ENCODE peak calls at places on chromosomes 11 and 22, in nine cellular contexts. Z is CD8-positive, alpha-beta T cell; O is A549; Y is right cardiac atrium; C is stomach; U is cardiac muscle cell; D is thoracic aorta; J is aorta; A is PC-3. T is an unnamed sample. For H3K9me3 and H3K4me1, the result is how much of the 10 kb centered on the place peaks cover.

GRCh38 chr11:109929308-109929707 is 163.9 kb upstream of the ZC3H12C start:
- DNase-seq in Z (no peak), O (no peak), Y (no peak), C (no peak), U (no peak), D (no peak), J (no peak), A (no peak), T (no peak)

GRCh38 chr11:72792437-72793021 is 1.3 kb downstream of the STARD10 start:
- DNase-seq in Z (no peak), O (no peak), Y (no peak), C (no peak), U (no peak), D (no peak), J (no peak), A (no peak), T (no peak)

GRCh38 chr11:18264035-18264434 is 2.0 kb upstream of the SAA1 start:
- DNase-seq in Z (no peak), O (no peak), Y (no peak), C (no peak), U (no peak), D (no peak), J (no peak), A (no peak), T (no peak)

GRCh38 chr11:102446606-102447005 is 6.0 kb downstream of the TMEM123 start:
- DNase-seq in Z (no peak), O (peak), Y (no peak), C (no peak), U (no peak), D (no peak), J (no peak), A (peak), T (no peak)

GRCh38 chr11:123404626-123405025 is 25.4 kb upstream of the GRAMD1B start:
- DNase-seq in Z (no peak), O (no peak), Y (no peak), C (no peak), U (peak), D (no peak), J (no peak), A (no peak), T (no peak)

GRCh38 chr11:98307827-98308491 is 712.8 kb upstream of the CNTN5 start:
- DNase-seq in Z (no peak), O (no peak), Y (no peak), C (no peak), U (peak), D (no peak), J (no peak), A (no peak), T (no peak)

GRCh38 chr11:126328938-126329643 is 25.2 kb downstream of the DCPS start:
- DNase-seq in Z (no peak), O (no peak), Y (no peak), C (no peak), U (no peak), D (no peak), J (peak), A (no peak), T (no peak)

GRCh38 chr11:134034496-134035381 is 34.1 kb upstream of the JAM3 start:
- DNase-seq in Z (peak), O (no peak), Y (no peak), C (peak), U (no peak), D (no peak), J (no peak), A (peak), T (no peak)

GRCh38 chr11:116851631-116852030 is 14.2 kb upstream of the APOA1 start:
- DNase-seq in Z (peak), O (no peak), Y (no peak), C (no peak), U (no peak), D (no peak), J (no peak), A (no peak), T (no peak)

GRCh38 chr22:46963672-46964545 is 201.5 kb downstream of the TBC1D22A start:
- DNase-seq in Z (no peak), O (no peak), Y (no peak), C (peak), U (no peak), D (no peak), J (no peak), A (no peak), T (no peak)

GRCh38 chr22:26852176-26852575 is 194.8 kb downstream of the MIAT start:
- DNase-seq in Z (no peak), O (no peak), Y (no peak), C (no peak), U (peak), D (no peak), J (no peak), A (no peak), T (peak)

GRCh38 chr11:44315947-44316387 is 6.0 kb upstream of the ALX4 start:
- DNase-seq in Z (no peak), O (peak), Y (peak), C (no peak), U (peak), D (no peak), J (no peak), A (no peak), T (no peak)

GRCh38 chr22:33472462-33473344 is 414.5 kb upstream of the SYN3 start:
- DNase-seq in Z (no peak), O (no peak), Y (no peak), C (no peak), U (no peak), D (no peak), J (no peak), A (no peak), T (no peak)

GRCh38 chr11:85483861-85484260 is 143.3 kb downstream of the DLG2 start:
- DNase-seq in Z (no peak), O (no peak), Y (no peak), C (no peak), U (no peak), D (no peak), J (no peak), A (no peak), T (no peak)

GRCh38 chr11:130403301-130403804 is 25.1 kb downstream of the ADAMTS8 start:
- DNase-seq in Z (no peak), O (no peak), Y (peak), C (no peak), U (no peak), D (peak), J (peak), A (peak), T (no peak)

GRCh38 chr11:12716816-12717215 is 42.6 kb downstream of the TEAD1 start:
- DNase-seq in Z (no peak), O (no peak), Y (no peak), C (no peak), U (no peak), D (no peak), J (no peak), A (no peak), T (no peak)

GRCh38 chr11:59776210-59777066 is 21.3 kb downstream of the STX3 start:
- DNase-seq in Z (no peak), O (peak), Y (no peak), C (no peak), U (no peak), D (no peak), J (no peak), A (peak), T (no peak)

GRCh38 chr11:86370171-86370570 is 4.5 kb upstream of the CCDC81 start:
- DNase-seq in Z (no peak), O (no peak), Y (no peak), C (no peak), U (no peak), D (no peak), J (no peak), A (no peak), T (no peak)

GRCh38 chr11:102109896-102110760 is at the start of gene YAP1:
- DNase-seq in Z (peak), O (peak), Y (peak), C (peak), U (peak), D (peak), J (peak), A (peak), T (peak)

GRCh38 chr22:20106849-20107237 is 9.1 kb upstream of the RANBP1 start:
- DNase-seq in Z (no peak), O (no peak), Y (peak), C (no peak), U (no peak), D (no peak), J (peak), A (no peak), T (no peak)

GRCh38 chr11:18986744-18987143 is 47.5 kb upstream of the MRGPRX1 start:
- DNase-seq in Z (no peak), O (no peak), Y (no peak), C (no peak), U (no peak), D (no peak), J (no peak), A (peak), T (no peak)

GRCh38 chr11:64181506-64182411 is 4.2 kb upstream of the STIP1 start:
- DNase-seq in Z (peak), O (peak), Y (peak), C (peak), U (peak), D (peak), J (peak), A (peak), T (peak)

DNA sequence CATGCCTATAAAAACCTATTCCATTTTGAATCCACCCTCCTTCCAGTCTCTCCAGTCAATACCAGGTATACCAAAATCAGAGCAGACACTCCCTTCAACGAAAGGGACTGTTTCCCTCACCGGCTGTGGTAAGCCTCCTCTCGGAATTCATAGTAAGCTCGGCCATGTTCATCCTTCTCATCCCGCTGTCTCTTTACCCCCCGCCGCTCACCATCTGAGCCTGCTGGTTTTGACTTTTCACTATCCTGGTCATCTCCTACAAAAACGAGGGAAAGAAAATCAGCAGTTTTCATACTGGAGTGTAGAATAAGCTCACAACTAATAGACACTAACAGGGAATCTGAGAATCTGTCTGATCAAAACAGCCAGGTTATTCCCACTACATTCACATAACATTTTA is 3.1 kb downstream of the HNRNPUL2 start:
- DNase-seq in Z (no peak), O (no peak), Y (no peak), C (no peak), U (no peak), D (no peak), J (no peak), A (no peak), T (no peak)
- H3K4me3 ChIP-seq in Z (no peak), O (peak), Y (peak), C (peak), U (no peak), D (peak), J (no peak), A (peak), T (peak)

GRCh38 chr22:49531533-49531895 is 296.2 kb downstream of the BRD1 start:
- DNase-seq in Z (no peak), O (no peak), Y (no peak), C (no peak), U (no peak), D (no peak), J (no peak), A (no peak), T (no peak)

GRCh38 chr22:49533886-49534285 is 293.8 kb downstream of the BRD1 start:
- DNase-seq in Z (no peak), O (no peak), Y (no peak), C (no peak), U (no peak), D (no peak), J (no peak), A (no peak), T (no peak)

GRCh38 chr22:49532831-49533802 is 294.6 kb downstream of the BRD1 start:
- DNase-seq in Z (no peak), O (no peak), Y (no peak), C (no peak), U (no peak), D (no peak), J (no peak), A (no peak), T (no peak)

GRCh38 chr22:49528420-49528720 is 299.3 kb downstream of the BRD1 start:
- DNase-seq in Z (no peak), O (no peak), Y (no peak), C (no peak), U (no peak), D (no peak), J (no peak), A (no peak), T (no peak)

DNA sequence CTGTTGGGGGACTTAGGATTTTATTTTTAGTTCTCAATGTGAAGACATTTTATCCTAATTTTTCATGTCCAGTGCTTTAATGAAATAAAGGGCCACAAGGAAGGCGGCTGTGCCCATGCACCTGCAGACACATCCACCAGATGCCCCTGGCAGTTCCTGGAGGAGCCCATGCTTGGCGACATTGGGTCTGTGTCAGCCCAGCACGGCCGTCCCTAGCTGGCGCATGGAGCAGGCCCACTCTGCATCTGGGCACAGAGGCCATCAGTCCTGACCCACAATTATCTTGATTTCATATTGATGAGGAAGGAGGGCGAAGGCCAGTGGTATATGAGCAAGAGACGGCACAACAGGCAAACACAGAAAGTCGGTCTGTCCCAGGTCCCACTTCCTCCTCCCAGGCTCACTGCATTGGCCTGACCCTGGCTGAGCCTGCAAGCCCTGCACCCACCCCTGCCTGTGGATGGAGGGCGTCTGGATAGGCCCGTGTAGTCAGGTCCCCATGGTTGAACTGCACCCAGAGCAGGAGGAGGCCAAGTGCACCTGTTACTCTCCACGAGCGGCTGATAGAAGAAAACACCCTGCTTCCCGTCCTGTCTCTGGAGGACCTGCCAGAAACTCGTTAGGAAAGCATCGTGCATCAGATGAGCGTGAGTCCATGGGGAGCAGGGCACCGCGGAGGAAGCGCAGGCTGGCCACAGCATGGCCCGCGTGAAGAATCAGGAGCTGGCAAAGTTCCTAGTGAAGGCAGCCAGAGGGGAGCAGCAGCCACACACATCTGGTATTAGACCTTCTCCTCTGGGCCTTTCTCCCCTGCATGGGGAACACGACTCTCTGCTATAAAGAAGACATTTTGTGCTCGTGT is 296.8 kb downstream of the BRD1 start:
- DNase-seq in Z (no peak), O (no peak), Y (no peak), C (no peak), U (no peak), D (no peak), J (no peak), A (no peak), T (no peak)
- H3K9me3 ChIP-seq in Z (under half), O (under half), Y (under half), C (under half), U (under half), D (under half), J (under half), A (under half), T (under half)

GRCh38 chr11:96318850-96319249 is 24.1 kb downstream of the MAML2 start:
- DNase-seq in Z (no peak), O (no peak), Y (no peak), C (no peak), U (no peak), D (no peak), J (no peak), A (no peak), T (no peak)
- H3K4me1 ChIP-seq in Z (half or more), O (under half), Y (under half), C (under half), U (under half), D (under half), J (under half), A (under half), T (under half)

DNA sequence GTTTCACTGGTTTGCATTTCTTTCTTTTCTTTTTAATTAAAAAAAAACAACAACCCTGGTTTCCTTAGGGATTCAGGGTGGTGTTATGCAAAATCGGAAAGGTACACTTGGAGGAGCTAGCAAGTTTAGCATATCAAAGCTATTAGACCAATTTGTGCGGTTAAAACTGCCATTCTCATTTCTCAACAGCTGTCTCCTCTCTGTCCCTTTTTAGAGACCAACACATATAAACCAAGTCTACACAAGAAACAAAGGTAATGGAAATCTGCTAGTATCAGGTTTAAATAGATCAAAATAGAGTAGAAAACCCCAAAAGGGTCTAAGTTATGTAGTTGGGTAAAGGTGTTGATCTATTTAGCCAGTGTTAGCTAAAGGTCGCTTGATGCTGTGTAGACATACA is 1.7 kb upstream of the SESN3 start:
- DNase-seq in Z (no peak), O (no peak), Y (no peak), C (no peak), U (no peak), D (no peak), J (no peak), A (no peak), T (no peak)
- H3K4me3 ChIP-seq in Z (peak), O (no peak), Y (peak), C (peak), U (peak), D (peak), J (peak), A (no peak), T (peak)

GRCh38 chr22:48091060-48091650 is 1328.7 kb downstream of the TBC1D22A start:
- DNase-seq in Z (no peak), O (no peak), Y (no peak), C (no peak), U (no peak), D (no peak), J (no peak), A (no peak), T (no peak)

GRCh38 chr22:48089601-48090331 is 1327.3 kb downstream of the TBC1D22A start:
- DNase-seq in Z (no peak), O (no peak), Y (peak), C (no peak), U (no peak), D (no peak), J (peak), A (peak), T (no peak)

GRCh38 chr22:48091656-48092223 is 1329.3 kb downstream of the TBC1D22A start:
- DNase-seq in Z (no peak), O (no peak), Y (no peak), C (no peak), U (no peak), D (no peak), J (no peak), A (no peak), T (no peak)

GRCh38 chr22:48088926-48089536 is 1326.6 kb downstream of the TBC1D22A start:
- DNase-seq in Z (no peak), O (no peak), Y (no peak), C (no peak), U (no peak), D (no peak), J (no peak), A (no peak), T (no peak)

GRCh38 chr22:48090332-48090672 is 1327.9 kb downstream of the TBC1D22A start:
- DNase-seq in Z (no peak), O (no peak), Y (no peak), C (no peak), U (no peak), D (no peak), J (no peak), A (no peak), T (no peak)
- H3K9me3 ChIP-seq in Z (under half), O (under half), Y (under half), C (under half), U (under half), D (under half), J (under half), A (under half), T (under half)

T was measured in HAP-1.